ENCODE peak calls at places on chromosomes 4 and X, in six cellular contexts. X is mesendoderm, R is neuronal stem cell, C is IMR-90, Y is trophoblast cell, T is H1. D is an unnamed sample.

GRCh38 chr4:154606728-154607723 is 5.4 kb downstream of the FGG start:
- DNase-seq in T (no peak), Y (no peak), R (no peak), C (no peak), X (no peak), D (no peak)

GRCh38 chrX:120559799-120560198 is 963 bp downstream of the CUL4B start:
- DNase-seq in T (no peak), X (no peak), R (no peak), Y (no peak), C (no peak), D (no peak)

GRCh38 chr4:124717101-124717500 is 4.6 kb upstream of the ANKRD50 start:
- DNase-seq in X (no peak), T (no peak), C (no peak), R (no peak), Y (no peak), D (no peak)

GRCh38 chrX:154791467-154791866 is 13.8 kb downstream of the MPP1 start:
- DNase-seq in T (no peak), C (no peak), X (no peak), Y (no peak), R (no peak), D (no peak)

GRCh38 chr4:33696586-33696985 is 2547.7 kb downstream of the ARAP2 start:
- DNase-seq in Y (no peak), C (no peak), X (peak; percentile 1), R (no peak), T (no peak), D (peak; percentile 13)

GRCh38 chr4:17059192-17059634 is 160.8 kb upstream of the LDB2 start:
- DNase-seq in R (no peak), X (no peak), Y (no peak), T (no peak), C (peak; percentile 40), D (no peak)

GRCh38 chr4:183860726-183861125 is 44.4 kb upstream of the STOX2 start:
- DNase-seq in Y (no peak), T (no peak), C (no peak), X (no peak), R (no peak), D (no peak)

GRCh38 chr4:125762537-125762936 is 447.8 kb downstream of the FAT4 start:
- DNase-seq in Y (no peak), X (peak; percentile 25), R (no peak), C (no peak), T (no peak), D (no peak)

GRCh38 chrX:68832101-68832416 is 3.2 kb downstream of the EFNB1 start:
- DNase-seq in C (peak; percentile 83), T (peak; percentile 40), Y (peak; percentile 31), R (no peak), X (peak; percentile 58), D (peak; percentile 81)

GRCh38 chrX:72340046-72340445 is 34.3 kb upstream of the CITED1 start:
- DNase-seq in X (no peak), T (no peak), R (no peak), C (no peak), Y (no peak), D (no peak)

GRCh38 chr4:98484031-98484430 is 174.4 kb downstream of the TSPAN5 start:
- DNase-seq in Y (no peak), R (no peak), T (no peak), C (no peak), X (no peak), D (no peak)

GRCh38 chrX:131802836-131803626 is 220.1 kb upstream of the STK26 start:
- DNase-seq in R (no peak), X (peak; percentile 28), Y (peak; percentile 67), C (peak; percentile 52), T (peak; percentile 51), D (no peak)

GRCh38 chr4:81207793-81208192 is 7.2 kb downstream of the PRKG2 start:
- DNase-seq in T (no peak), Y (no peak), C (peak; percentile 89), X (no peak), R (no peak), D (no peak)

GRCh38 chr4:139036885-139037284 is 21.3 kb downstream of the NOCT start:
- DNase-seq in T (no peak), R (no peak), C (no peak), Y (no peak), X (no peak), D (no peak)

GRCh38 chrX:136781180-136781797 is 557 bp upstream of the ARHGEF6 start:
- DNase-seq in Y (no peak), T (no peak), X (no peak), R (no peak), C (no peak), D (peak; percentile 12)

GRCh38 chrX:134682081-134682480 is 23.8 kb upstream of the PLAC1 start:
- DNase-seq in Y (no peak), T (no peak), C (no peak), X (no peak), R (no peak), D (no peak)

GRCh38 chrX:431032-431431 is 44.3 kb upstream of the PPP2R3B start:
- DNase-seq in T (no peak), C (no peak), Y (no peak), X (no peak), R (no peak), D (no peak)

GRCh38 chrX:112967341-112967740 is 126.7 kb upstream of the AMOT start:
- DNase-seq in C (no peak), T (no peak), X (no peak), Y (peak; percentile 44), R (no peak), D (no peak)

GRCh38 chr4:163484906-163485305 is 9.6 kb upstream of the TMA16 start:
- DNase-seq in R (peak; percentile 57), Y (no peak), T (peak; percentile 76), C (peak; percentile 51), X (peak; percentile 78), D (peak; percentile 59)

GRCh38 chr4:18075823-18076433 is 54.4 kb upstream of the LCORL start:
- DNase-seq in T (peak; percentile 54), C (peak; percentile 12), X (peak; percentile 64), R (no peak), Y (peak; percentile 12), D (no peak)

GRCh38 chrX:104253567-104254441 is 929 bp downstream of the ESX1 start:
- DNase-seq in R (no peak), T (peak; percentile 60), Y (no peak), X (peak; percentile 50), C (no peak), D (peak; percentile 2)

GRCh38 chr4:158208931-158209640 is 1.2 kb upstream of the TMEM144 start:
- DNase-seq in R (no peak), Y (no peak), C (no peak), X (peak; percentile 13), T (no peak), D (peak; percentile 30)

GRCh38 chrX:30577362-30577961 is at the start of gene TASL:
- DNase-seq in Y (no peak), C (no peak), R (no peak), T (no peak), X (no peak), D (no peak)

DNA sequence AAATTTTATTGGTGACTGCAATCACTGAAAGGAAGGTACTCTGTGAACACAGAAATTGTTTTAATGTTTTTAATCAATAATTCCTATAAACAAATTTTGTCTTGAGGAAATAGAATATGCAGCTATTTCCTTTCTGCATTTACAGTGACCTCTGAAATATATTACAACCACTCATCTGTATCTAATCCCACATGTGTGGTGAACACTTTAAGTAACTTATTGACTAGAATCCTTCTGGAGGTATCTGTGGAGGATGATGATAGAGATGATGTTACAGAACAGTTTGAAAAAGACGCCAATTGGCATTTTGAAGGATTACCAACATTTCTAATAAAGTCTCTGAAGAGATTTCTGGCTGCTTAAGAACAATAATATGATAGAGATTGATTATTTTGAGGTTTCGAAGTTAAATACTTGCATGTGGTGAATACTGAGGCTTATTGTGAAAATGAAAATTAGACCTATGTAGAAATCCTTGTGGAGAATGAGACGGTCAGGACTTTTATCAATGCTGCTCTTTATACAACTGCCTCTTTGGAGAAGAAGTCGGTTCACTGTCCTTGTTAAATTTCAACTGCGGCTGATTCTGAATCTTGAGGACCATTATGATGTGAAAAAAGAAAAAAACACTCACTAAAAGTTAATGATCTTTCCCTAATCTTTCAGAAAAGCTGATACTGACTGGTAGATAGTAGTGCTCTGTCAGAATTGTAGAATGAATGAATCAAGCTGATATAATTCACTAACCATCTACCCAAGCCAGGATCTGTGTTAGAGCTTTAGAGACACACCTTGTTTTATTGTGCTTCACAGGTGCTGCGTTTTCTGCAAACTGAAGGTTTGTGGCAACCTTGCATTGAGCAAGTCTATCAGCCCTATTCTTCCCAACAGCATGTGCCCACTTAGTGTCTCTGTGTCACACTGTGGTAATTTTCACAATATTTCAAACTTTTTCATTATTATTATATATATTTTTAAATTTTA is 204.6 kb downstream of the SPRY1 start:
- DNase-seq in X (no peak), C (no peak), R (no peak), T (no peak), Y (no peak), D (no peak)
- H2AK5ac ChIP-seq in X (no peak overlapping the region), C (no peak overlapping the region), R (no peak overlapping the region), T (no peak overlapping the region), Y (no peak overlapping the region), D (no peak overlapping the region)

DNA sequence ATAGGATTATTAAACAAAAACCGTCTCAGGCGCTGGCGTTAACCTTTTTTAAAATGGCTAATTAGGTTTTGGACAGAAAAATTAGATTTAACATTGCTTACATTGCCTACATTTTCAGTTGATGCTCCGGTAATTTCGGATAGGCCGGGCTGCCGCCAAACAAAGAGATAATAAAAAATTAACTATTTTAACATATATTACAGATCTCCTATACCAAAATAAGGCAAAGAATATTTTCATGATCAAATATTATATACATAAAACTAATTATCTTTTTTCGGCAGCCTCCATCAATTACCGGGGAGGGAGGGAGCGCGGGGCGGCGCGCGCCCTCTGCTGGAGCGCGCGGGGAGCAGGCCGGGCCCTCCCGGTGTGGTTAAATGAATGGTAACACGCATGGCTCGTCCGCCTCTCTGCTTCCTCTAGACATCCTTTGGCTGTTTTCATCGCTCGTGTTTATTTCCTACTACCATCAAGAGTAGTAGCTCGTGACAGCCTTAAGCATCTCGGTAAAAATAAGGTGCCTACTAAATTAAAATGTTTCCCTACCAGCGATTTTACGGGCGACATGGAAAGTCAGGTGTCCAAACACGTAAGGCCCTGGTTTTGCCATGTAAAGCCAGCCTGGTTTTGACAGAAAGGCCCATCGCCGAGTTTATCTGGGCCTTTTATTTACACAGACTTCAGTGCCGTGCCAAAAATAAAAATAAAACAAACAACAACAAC is 52.4 kb upstream of the TMEM33 start:
- DNase-seq in R (no peak), Y (no peak), C (peak; percentile 23), X (peak; percentile 35), T (peak; percentile 67), D (peak; percentile 33)
- H3K4me3 ChIP-seq in R (no peak overlapping the region), Y (no peak overlapping the region), C (no peak overlapping the region), X (no peak overlapping the region), T (no peak overlapping the region), D (no peak overlapping the region)

GRCh38 chrX:2351999-2352995 is 148.5 kb downstream of the DHRSX start:
- DNase-seq in C (peak; percentile 99), X (peak; percentile 81), Y (peak; percentile 80), T (no peak), R (no peak), D (peak; percentile 96)
- H3K4me2 ChIP-seq in C (peak overlapping the region; percentile 44), X (no peak overlapping the region), Y (no peak overlapping the region), T (no peak overlapping the region), R (no peak overlapping the region), D (peak overlapping the region; percentile 37)

GRCh38 chr4:60655356-60655755 is 544.8 kb upstream of the ADGRL3 start:
- DNase-seq in R (no peak), C (no peak), Y (no peak), T (no peak), X (no peak), D (no peak)

GRCh38 chr4:60656171-60656570 is 544.0 kb upstream of the ADGRL3 start:
- DNase-seq in X (peak; percentile 41), T (no peak), C (peak; percentile 13), R (no peak), Y (no peak), D (no peak)

GRCh38 chr4:60657802-60658201 is 542.3 kb upstream of the ADGRL3 start:
- DNase-seq in R (no peak), T (no peak), X (no peak), C (peak; percentile 13), Y (no peak), D (peak; percentile 24)

GRCh38 chr4:60657041-60657440 is 543.1 kb upstream of the ADGRL3 start:
- DNase-seq in C (peak; percentile 1), R (no peak), T (no peak), X (peak; percentile 3), Y (no peak), D (peak; percentile 3)
- H2AK5ac ChIP-seq in C (no peak overlapping the region), R (no peak overlapping the region), T (no peak overlapping the region), X (no peak overlapping the region), Y (no peak overlapping the region), D (no peak overlapping the region)